ENCODE peak calls at places on chromosomes 6 and 20, in six cellular contexts. A is cardiac muscle cell, R is NCI-H460, F is neural progenitor cell, K is left lung, H is C1 segment of cervical spinal cord. J is an unnamed sample.

GRCh38 chr6:97870273-97870672 is 587.3 kb upstream of the MMS22L start:
- DNase-seq in A (no peak), R (no peak), F (no peak), K (no peak), H (no peak), J (no peak)

GRCh38 chr20:40331699-40332098 is 357.3 kb downstream of the MAFB start:
- DNase-seq in A (no peak), R (no peak), F (no peak), K (no peak), H (no peak), J (no peak)

GRCh38 chr20:23047738-23048214 is 1.7 kb downstream of the THBD start:
- DNase-seq in A (no peak), R (no peak), F (peak), K (peak), H (no peak), J (no peak)

GRCh38 chr20:63443606-63444395 is 28.7 kb downstream of the KCNQ2 start:
- DNase-seq in A (no peak), R (no peak), F (no peak), K (no peak), H (no peak), J (no peak)

GRCh38 chr6:107827541-107827940 is 3.4 kb upstream of the SCML4 start:
- DNase-seq in A (no peak), R (no peak), F (no peak), K (no peak), H (no peak), J (no peak)

GRCh38 chr6:21046276-21046675 is 512.0 kb downstream of the CDKAL1 start:
- DNase-seq in A (no peak), R (no peak), F (no peak), K (peak), H (no peak), J (no peak)

GRCh38 chr20:62449951-62450815 is 22.8 kb upstream of the RBBP8NL start:
- DNase-seq in A (no peak), R (peak), F (no peak), K (no peak), H (no peak), J (no peak)

GRCh38 chr6:149264629-149265028 is 52.9 kb upstream of the TAB2 start:
- DNase-seq in A (no peak), R (no peak), F (peak), K (no peak), H (no peak), J (no peak)

GRCh38 chr6:17061097-17061496 is 40.8 kb upstream of the STMND1 start:
- DNase-seq in A (no peak), R (no peak), F (no peak), K (no peak), H (no peak), J (no peak)

GRCh38 chr20:58888521-58889333 is 36.2 kb downstream of the GNAS start:
- DNase-seq in A (peak), R (peak), F (peak), K (peak), H (peak), J (peak)

GRCh38 chr6:154448448-154449096 is 61.9 kb downstream of the CNKSR3 start:
- DNase-seq in A (peak), R (no peak), F (no peak), K (no peak), H (no peak), J (peak)

GRCh38 chr20:37223053-37223452 is 38.6 kb downstream of the GHRH start:
- DNase-seq in A (peak), R (no peak), F (no peak), K (no peak), H (no peak), J (peak)

GRCh38 chr6:107894821-107895396 is 63.1 kb downstream of the SEC63 start:
- DNase-seq in A (no peak), R (no peak), F (no peak), K (no peak), H (no peak), J (no peak)

GRCh38 chr6:169685860-169686259 is 16.0 kb downstream of the WDR27 start:
- DNase-seq in A (no peak), R (no peak), F (no peak), K (no peak), H (no peak), J (no peak)

GRCh38 chr6:45156075-45156474 is 172.1 kb upstream of the RUNX2 start:
- DNase-seq in A (no peak), R (no peak), F (no peak), K (no peak), H (no peak), J (no peak)

J was measured in fibroblast of mammary gland.